ENCODE peak calls at places on chromosome 1, in seven cellular contexts. One of them, this sample, is unnamed.

GRCh38 chr1:119139393-119139792 is 1.1 kb downstream of the WARS2 start:
- DNase-seq in LoVo: no peak
- DNase-seq in astrocyte of the spinal cord: no peak
- DNase-seq in ACHN: no peak
- DNase-seq in NCI-H1092 treated with DMSO at 0.1 percent for 48 hours: peak
- DNase-seq in T-helper 22 cell: peak
- DNase-seq in GM12891: no peak
- DNase-seq in this sample: no peak

GRCh38 chr1:227889863-227890405 is 57.8 kb downstream of the WNT9A start:
- DNase-seq in LoVo: no peak
- DNase-seq in astrocyte of the spinal cord: no peak
- DNase-seq in ACHN: no peak
- DNase-seq in NCI-H1092 treated with DMSO at 0.1 percent for 48 hours: no peak
- DNase-seq in T-helper 22 cell: no peak
- DNase-seq in GM12891: no peak
- DNase-seq in this sample: peak

GRCh38 chr1:186559601-186560116 is 98.7 kb upstream of the PDC start:
- DNase-seq in LoVo: no peak
- DNase-seq in astrocyte of the spinal cord: no peak
- DNase-seq in ACHN: no peak
- DNase-seq in NCI-H1092 treated with DMSO at 0.1 percent for 48 hours: no peak
- DNase-seq in T-helper 22 cell: no peak
- DNase-seq in GM12891: no peak
- DNase-seq in this sample: no peak

GRCh38 chr1:7625401-7625800 is 145.7 kb upstream of the VAMP3 start:
- DNase-seq in LoVo: no peak
- DNase-seq in astrocyte of the spinal cord: no peak
- DNase-seq in ACHN: no peak
- DNase-seq in NCI-H1092 treated with DMSO at 0.1 percent for 48 hours: no peak
- DNase-seq in T-helper 22 cell: no peak
- DNase-seq in GM12891: no peak
- DNase-seq in this sample: no peak

GRCh38 chr1:161439280-161440232 is 65.7 kb upstream of the FCGR2A start:
- DNase-seq in LoVo: peak
- DNase-seq in astrocyte of the spinal cord: peak
- DNase-seq in ACHN: no peak
- DNase-seq in NCI-H1092 treated with DMSO at 0.1 percent for 48 hours: no peak
- DNase-seq in T-helper 22 cell: no peak
- DNase-seq in GM12891: peak
- DNase-seq in this sample: no peak

GRCh38 chr1:230169454-230170152 is 102.6 kb downstream of the GALNT2 start:
- DNase-seq in LoVo: no peak
- DNase-seq in astrocyte of the spinal cord: no peak
- DNase-seq in ACHN: peak
- DNase-seq in NCI-H1092 treated with DMSO at 0.1 percent for 48 hours: no peak
- DNase-seq in T-helper 22 cell: no peak
- DNase-seq in GM12891: no peak
- DNase-seq in this sample: no peak

GRCh38 chr1:150293433-150294253 is at the start of gene MRPS21:
- DNase-seq in LoVo: peak
- DNase-seq in astrocyte of the spinal cord: peak
- DNase-seq in ACHN: peak
- DNase-seq in NCI-H1092 treated with DMSO at 0.1 percent for 48 hours: peak
- DNase-seq in T-helper 22 cell: peak
- DNase-seq in GM12891: peak
- DNase-seq in this sample: peak

GRCh38 chr1:221858758-221859157 is 116.9 kb upstream of the DUSP10 start:
- DNase-seq in LoVo: peak
- DNase-seq in astrocyte of the spinal cord: peak
- DNase-seq in ACHN: peak
- DNase-seq in NCI-H1092 treated with DMSO at 0.1 percent for 48 hours: no peak
- DNase-seq in T-helper 22 cell: no peak
- DNase-seq in GM12891: no peak
- DNase-seq in this sample: no peak

GRCh38 chr1:31655756-31656155 is 11.1 kb upstream of the PEF1 start:
- DNase-seq in LoVo: no peak
- DNase-seq in astrocyte of the spinal cord: no peak
- DNase-seq in ACHN: no peak
- DNase-seq in NCI-H1092 treated with DMSO at 0.1 percent for 48 hours: no peak
- DNase-seq in T-helper 22 cell: no peak
- DNase-seq in GM12891: no peak
- DNase-seq in this sample: no peak

GRCh38 chr1:179599623-179600249 is 8.1 kb downstream of the TDRD5 start:
- DNase-seq in LoVo: peak
- DNase-seq in astrocyte of the spinal cord: peak
- DNase-seq in ACHN: peak
- DNase-seq in NCI-H1092 treated with DMSO at 0.1 percent for 48 hours: peak
- DNase-seq in T-helper 22 cell: no peak
- DNase-seq in GM12891: no peak
- DNase-seq in this sample: peak

GRCh38 chr1:212179394-212180076 is 105.7 kb upstream of the PPP2R5A start:
- DNase-seq in LoVo: peak
- DNase-seq in astrocyte of the spinal cord: peak
- DNase-seq in ACHN: peak
- DNase-seq in NCI-H1092 treated with DMSO at 0.1 percent for 48 hours: no peak
- DNase-seq in T-helper 22 cell: no peak
- DNase-seq in GM12891: no peak
- DNase-seq in this sample: no peak

This sample was measured in prostate gland.